ENCODE peak calls at places on chromosomes 16 and 17, in six cellular contexts. Z is endothelial cell, P is nephron progenitor cell, W is GM12865, B is GM13977, K is adrenal gland. J is an unnamed sample.

GRCh38 chr17:60941028-60941427 is 263.4 kb downstream of the BCAS3 start:
- DNase-seq in Z (no peak), P (no peak), W (no peak), B (no peak), K (peak; percentile 44), J (no peak)

GRCh38 chr16:87297918-87298631 is 19.1 kb downstream of the C16orf95 start:
- DNase-seq in Z (peak; percentile 68), P (peak; percentile 79), W (peak; percentile 33), B (peak; percentile 57), K (no peak), J (no peak)

GRCh38 chr17:74526681-74527080 is 4.6 kb downstream of the CD300LB start:
- DNase-seq in Z (no peak), P (no peak), W (no peak), B (no peak), K (no peak), J (no peak)

GRCh38 chr16:77760800-77761199 is 27.6 kb upstream of the VAT1L start:
- DNase-seq in Z (no peak), P (no peak), W (no peak), B (no peak), K (no peak), J (no peak)

GRCh38 chr16:3716831-3717234 is 491 bp downstream of the TRAP1 start:
- DNase-seq in Z (peak; percentile 18), P (no peak), W (peak; percentile 57), B (peak; percentile 48), K (peak; percentile 26), J (no peak)

GRCh38 chr17:32276217-32276616 is 10.6 kb downstream of the RHBDL3 start:
- DNase-seq in Z (no peak), P (peak; percentile 65), W (peak; percentile 24), B (no peak), K (no peak), J (no peak)

GRCh38 chr17:10036511-10037061 is 131.5 kb upstream of the RCVRN start:
- DNase-seq in Z (no peak), P (no peak), W (no peak), B (no peak), K (peak; percentile 34), J (no peak)

GRCh38 chr17:16881239-16881924 is 90.5 kb downstream of the TNFRSF13B start:
- DNase-seq in Z (no peak), P (no peak), W (no peak), B (no peak), K (no peak), J (no peak)

GRCh38 chr16:58024673-58025350 is 742 bp upstream of the MMP15 start:
- DNase-seq in Z (peak; percentile 43), P (peak; percentile 38), W (peak; percentile 24), B (no peak), K (peak; percentile 41), J (no peak)

GRCh38 chr16:76583995-76584394 is 306.8 kb downstream of the CNTNAP4 start:
- DNase-seq in Z (no peak), P (no peak), W (peak; percentile 40), B (no peak), K (no peak), J (no peak)

GRCh38 chr16:49353650-49354049 is 20.0 kb upstream of the C16orf78 start:
- DNase-seq in Z (no peak), P (no peak), W (no peak), B (no peak), K (no peak), J (no peak)

GRCh38 chr16:81429045-81429521 is 15.5 kb upstream of the CMIP start:
- DNase-seq in Z (peak; percentile 59), P (no peak), W (peak; percentile 56), B (peak; percentile 54), K (peak; percentile 79), J (no peak)

GRCh38 chr17:19554393-19554792 is 20.7 kb downstream of the SLC47A1 start:
- DNase-seq in Z (no peak), P (no peak), W (no peak), B (no peak), K (peak; percentile 86), J (no peak)

GRCh38 chr16:8946544-8946943 is 17.2 kb downstream of the USP7 start:
- DNase-seq in Z (no peak), P (no peak), W (peak; percentile 53), B (no peak), K (no peak), J (no peak)
- TF ChIP-seq CTCF in Z (no peak), P (no peak), W (no peak), B (peak; percentile 43), K (no peak), J (no peak)

GRCh38 chr17:9004132-9004960 is 17.0 kb upstream of the NTN1 start:
- DNase-seq in Z (peak; percentile 23), P (peak; percentile 53), W (no peak), B (peak; percentile 49), K (no peak), J (no peak)
- TF ChIP-seq CTCF in Z (no peak), P (peak; percentile 8), W (no peak), B (no peak), K (no peak), J (no peak)

DNA sequence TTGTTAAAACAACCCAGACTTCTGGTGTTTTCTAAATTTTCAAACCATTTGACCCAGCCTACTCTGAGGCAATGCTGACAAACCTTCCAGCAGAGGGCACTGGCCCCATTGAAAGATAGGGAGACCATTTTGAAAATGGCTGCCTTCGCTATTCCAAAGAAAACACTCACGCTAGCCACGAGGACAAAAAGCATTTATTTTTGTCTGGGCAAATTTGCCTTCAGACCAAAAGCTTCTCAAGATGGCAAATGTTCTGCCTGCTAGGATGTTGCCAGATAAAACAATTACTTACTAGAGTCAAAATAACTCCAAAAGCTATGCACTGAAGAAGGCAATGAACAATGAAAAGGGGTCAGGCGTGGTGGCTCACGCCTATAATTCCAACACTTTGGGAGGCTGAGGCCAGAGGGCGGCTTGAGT is 296.7 kb upstream of the IRX5 start:
- DNase-seq in Z (peak; percentile 28), P (peak; percentile 24), W (no peak), B (no peak), K (no peak), J (no peak)
- TF ChIP-seq CTCF in Z (peak; percentile 62), P (peak; percentile 54), W (no peak), B (no peak), K (peak; percentile 26), J (peak; percentile 27)

GRCh38 chr17:65984299-65984698 is 207.6 kb downstream of the CEP112 start:
- DNase-seq in Z (no peak), P (no peak), W (no peak), B (no peak), K (no peak), J (no peak)

GRCh38 chr17:65985571-65985970 is 206.4 kb downstream of the CEP112 start:
- DNase-seq in Z (no peak), P (no peak), W (no peak), B (no peak), K (no peak), J (no peak)

GRCh38 chr17:65990593-65990992 is 201.3 kb downstream of the CEP112 start:
- DNase-seq in Z (no peak), P (no peak), W (no peak), B (no peak), K (no peak), J (no peak)

GRCh38 chr17:65987988-65988387 is 203.9 kb downstream of the CEP112 start:
- DNase-seq in Z (peak; percentile 28), P (no peak), W (peak; percentile 62), B (peak; percentile 4), K (no peak), J (peak; percentile 18)

DNA sequence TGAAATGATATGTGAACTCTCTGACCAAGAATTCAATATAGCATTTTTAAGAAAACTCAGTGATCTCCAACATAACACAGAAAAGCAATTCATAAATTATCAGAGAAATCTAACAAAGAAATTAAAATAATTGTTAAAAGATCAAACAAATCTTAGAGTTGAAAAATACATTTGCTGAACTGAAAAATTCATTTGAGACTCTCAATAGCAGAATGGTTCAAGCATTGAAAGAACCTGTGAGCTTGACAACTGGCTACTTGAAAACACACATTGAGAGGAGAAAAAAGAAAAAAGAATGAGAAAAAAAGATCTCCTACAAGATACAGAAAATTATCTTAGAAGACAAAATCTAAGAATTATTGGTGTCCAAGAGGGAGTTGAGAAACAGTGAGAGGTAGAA is 203.5 kb downstream of the CEP112 start:
- DNase-seq in Z (no peak), P (no peak), W (no peak), B (no peak), K (no peak), J (no peak)
- TF ChIP-seq CTCF in Z (no peak), P (no peak), W (no peak), B (no peak), K (no peak), J (no peak)

DNA sequence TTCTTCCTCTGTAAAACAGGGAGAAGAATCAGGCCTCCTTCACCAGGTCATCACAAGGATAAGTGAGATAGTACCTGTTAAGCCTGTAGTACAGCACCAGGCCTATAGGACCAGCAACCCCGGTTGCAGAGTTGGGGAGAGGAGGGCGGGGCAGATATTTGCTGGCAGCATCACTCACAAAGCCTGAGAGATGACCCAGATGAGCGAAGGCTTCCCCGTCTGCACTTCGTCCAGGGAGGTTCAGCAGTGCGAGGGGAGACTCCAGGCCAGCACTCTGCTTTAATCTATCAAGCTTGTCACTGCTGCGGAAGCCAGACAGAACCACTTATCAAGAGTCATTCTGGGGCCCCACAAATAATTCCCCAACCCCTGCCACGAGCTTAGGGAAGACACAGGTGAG is 15.8 kb upstream of the RBBP6 start:
- DNase-seq in Z (no peak), P (peak; percentile 26), W (no peak), B (no peak), K (no peak), J (no peak)
- TF ChIP-seq CTCF in Z (no peak), P (no peak), W (no peak), B (no peak), K (no peak), J (no peak)

DNA sequence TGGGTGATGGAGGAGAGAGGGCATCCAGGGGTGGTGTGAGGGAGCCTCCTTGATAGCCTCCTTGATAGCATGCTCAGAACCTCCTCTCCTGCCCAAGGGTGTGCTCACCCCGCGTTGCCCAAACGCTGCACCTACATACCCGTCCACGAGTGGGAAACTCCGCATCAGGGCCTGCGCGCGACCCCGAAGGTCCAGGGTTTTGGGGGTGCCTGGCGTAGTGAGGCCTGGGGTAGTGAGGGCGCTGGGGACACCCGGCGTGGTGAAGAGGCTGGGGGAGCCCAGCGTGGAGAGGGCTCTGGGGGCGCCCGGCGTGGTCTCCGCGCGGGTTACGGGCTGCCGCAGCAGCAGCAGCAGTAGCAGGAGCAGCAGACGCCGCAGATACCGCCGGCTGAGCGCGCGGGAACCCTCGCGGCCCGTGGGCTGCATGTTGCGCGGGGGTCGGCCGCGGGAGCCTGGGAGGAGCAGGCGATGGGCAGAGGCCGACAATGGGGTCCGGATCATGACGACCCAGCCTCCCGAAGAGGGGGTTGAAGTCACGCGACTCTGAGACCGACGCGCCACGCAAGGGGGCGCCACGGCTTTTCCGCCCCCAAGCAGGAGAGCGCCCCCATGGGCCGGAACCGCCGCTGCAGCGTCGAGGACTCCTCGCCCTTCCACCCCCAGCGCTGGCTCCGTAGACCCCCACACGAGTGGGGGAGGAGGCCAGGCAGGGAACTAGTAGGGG is at the start of gene DPEP3:
- DNase-seq in Z (no peak), P (no peak), W (no peak), B (no peak), K (no peak), J (no peak)
- TF ChIP-seq CTCF in Z (no peak), P (no peak), W (no peak), B (peak; percentile 24), K (no peak), J (peak; percentile 24)